ENCODE peak calls at places on chromosomes 13 and 19, in nine cellular contexts. One of them, this sample, is unnamed.

GRCh38 chr19:53980553-53981407 is 10.7 kb upstream of the CACNG6 start:
- DNase-seq in stomach: no peak
- DNase-seq in GM12878: no peak
- DNase-seq in heart left ventricle: no peak
- DNase-seq in vagina: no peak
- DNase-seq in K562: peak; percentile 43
- DNase-seq in ovary: no peak
- DNase-seq in testis: peak; percentile 40
- DNase-seq in GM12891: no peak
- DNase-seq in this sample: peak; percentile 100

GRCh38 chr19:5128932-5129389 is 160.0 kb downstream of the KDM4B start:
- DNase-seq in GM12878: no peak
- DNase-seq in K562: no peak
- DNase-seq in vagina: no peak
- DNase-seq in GM12891: no peak
- DNase-seq in stomach: peak; percentile 57
- DNase-seq in ovary: peak; percentile 79
- DNase-seq in heart left ventricle: no peak
- DNase-seq in testis: peak; percentile 90
- DNase-seq in this sample: no peak

GRCh38 chr19:39310558-39311311 is 9.9 kb downstream of the LRFN1 start:
- DNase-seq in heart left ventricle: no peak
- DNase-seq in ovary: no peak
- DNase-seq in testis: no peak
- DNase-seq in vagina: no peak
- DNase-seq in K562: peak; percentile 90
- DNase-seq in GM12891: no peak
- DNase-seq in GM12878: no peak
- DNase-seq in stomach: no peak
- DNase-seq in this sample: no peak

GRCh38 chr13:29156136-29156535 is 336.0 kb downstream of the MTUS2 start:
- DNase-seq in testis: no peak
- DNase-seq in K562: no peak
- DNase-seq in ovary: no peak
- DNase-seq in GM12891: no peak
- DNase-seq in vagina: no peak
- DNase-seq in stomach: no peak
- DNase-seq in heart left ventricle: no peak
- DNase-seq in GM12878: no peak
- DNase-seq in this sample: no peak

GRCh38 chr13:110957931-110958330 is 43.1 kb upstream of the ANKRD10 start:
- DNase-seq in GM12878: no peak
- DNase-seq in testis: no peak
- DNase-seq in GM12891: no peak
- DNase-seq in vagina: no peak
- DNase-seq in heart left ventricle: no peak
- DNase-seq in ovary: no peak
- DNase-seq in K562: no peak
- DNase-seq in stomach: no peak
- DNase-seq in this sample: no peak

GRCh38 chr13:95880346-95880745 is 172.9 kb downstream of the UGGT2 start:
- DNase-seq in GM12891: no peak
- DNase-seq in vagina: no peak
- DNase-seq in GM12878: no peak
- DNase-seq in testis: no peak
- DNase-seq in ovary: no peak
- DNase-seq in heart left ventricle: no peak
- DNase-seq in stomach: no peak
- DNase-seq in K562: no peak
- DNase-seq in this sample: no peak

GRCh38 chr13:23778879-23779278 is 110.3 kb downstream of the MIPEP start:
- DNase-seq in ovary: no peak
- DNase-seq in vagina: no peak
- DNase-seq in GM12891: no peak
- DNase-seq in testis: no peak
- DNase-seq in GM12878: no peak
- DNase-seq in K562: no peak
- DNase-seq in stomach: no peak
- DNase-seq in heart left ventricle: no peak
- DNase-seq in this sample: no peak

GRCh38 chr13:109383683-109384082 is 402.7 kb downstream of the IRS2 start:
- DNase-seq in heart left ventricle: no peak
- DNase-seq in vagina: no peak
- DNase-seq in stomach: no peak
- DNase-seq in K562: no peak
- DNase-seq in ovary: no peak
- DNase-seq in testis: no peak
- DNase-seq in GM12878: no peak
- DNase-seq in GM12891: no peak
- DNase-seq in this sample: peak; percentile 70

GRCh38 chr13:98939552-98940306 is 38.1 kb downstream of the DOCK9 start:
- DNase-seq in heart left ventricle: no peak
- DNase-seq in vagina: no peak
- DNase-seq in K562: no peak
- DNase-seq in testis: peak; percentile 34
- DNase-seq in GM12878: no peak
- DNase-seq in stomach: no peak
- DNase-seq in ovary: peak; percentile 45
- DNase-seq in GM12891: no peak
- DNase-seq in this sample: no peak

GRCh38 chr13:99987180-99988047 is 5.8 kb downstream of the ZIC2 start:
- DNase-seq in ovary: no peak
- DNase-seq in GM12878: no peak
- DNase-seq in GM12891: no peak
- DNase-seq in heart left ventricle: no peak
- DNase-seq in stomach: no peak
- DNase-seq in K562: no peak
- DNase-seq in vagina: no peak
- DNase-seq in testis: no peak
- DNase-seq in this sample: no peak

GRCh38 chr19:43765109-43765876 is 10.5 kb upstream of the SMG9 start:
- DNase-seq in vagina: no peak
- DNase-seq in stomach: peak; percentile 57
- DNase-seq in GM12878: peak; percentile 95
- DNase-seq in ovary: peak; percentile 38
- DNase-seq in testis: no peak
- DNase-seq in GM12891: no peak
- DNase-seq in heart left ventricle: peak; percentile 77
- DNase-seq in K562: peak; percentile 37
- DNase-seq in this sample: peak; percentile 90

GRCh38 chr19:55552620-55553019 is 7.3 kb upstream of the SBK3 start:
- DNase-seq in vagina: no peak
- DNase-seq in testis: no peak
- DNase-seq in ovary: no peak
- DNase-seq in GM12891: no peak
- DNase-seq in stomach: no peak
- DNase-seq in heart left ventricle: no peak
- DNase-seq in K562: no peak
- DNase-seq in GM12878: no peak
- DNase-seq in this sample: no peak

GRCh38 chr19:53942001-53942786 is 20.5 kb upstream of the CACNG8 start:
- DNase-seq in stomach: no peak
- DNase-seq in GM12891: no peak
- DNase-seq in heart left ventricle: no peak
- DNase-seq in K562: peak; percentile 83
- DNase-seq in vagina: no peak
- DNase-seq in GM12878: no peak
- DNase-seq in testis: peak; percentile 86
- DNase-seq in ovary: no peak
- DNase-seq in this sample: peak; percentile 51

GRCh38 chr19:41691268-41691970 is 3.3 kb upstream of the CEACAM7 start:
- DNase-seq in vagina: peak; percentile 25
- DNase-seq in stomach: peak; percentile 45
- DNase-seq in K562: peak; percentile 64
- DNase-seq in heart left ventricle: no peak
- DNase-seq in GM12878: no peak
- DNase-seq in testis: no peak
- DNase-seq in GM12891: no peak
- DNase-seq in ovary: no peak
- DNase-seq in this sample: no peak

GRCh38 chr13:37109080-37109678 is 3.7 kb upstream of the CSNK1A1L start:
- DNase-seq in testis: no peak
- DNase-seq in stomach: no peak
- DNase-seq in vagina: no peak
- DNase-seq in ovary: no peak
- DNase-seq in GM12891: no peak
- DNase-seq in GM12878: no peak
- DNase-seq in K562: no peak
- DNase-seq in heart left ventricle: no peak
- DNase-seq in this sample: no peak

GRCh38 chr19:34404109-34404909 is at the start of gene PDCD2L:
- DNase-seq in heart left ventricle: peak; percentile 94
- DNase-seq in K562: peak; percentile 95
- DNase-seq in GM12891: peak; percentile 96
- DNase-seq in GM12878: peak; percentile 69
- DNase-seq in ovary: peak; percentile 90
- DNase-seq in testis: peak; percentile 96
- DNase-seq in stomach: peak; percentile 97
- DNase-seq in vagina: no peak
- DNase-seq in this sample: peak; percentile 98
- TF ChIP-seq POLR2A in heart left ventricle: no peak
- TF ChIP-seq POLR2A in K562: peak; percentile 90
- TF ChIP-seq POLR2A in GM12891: peak; percentile 75
- TF ChIP-seq POLR2A in GM12878: peak; percentile 93
- TF ChIP-seq POLR2A in ovary: peak; percentile 30
- TF ChIP-seq POLR2A in testis: no peak
- TF ChIP-seq POLR2A in stomach: no peak
- TF ChIP-seq POLR2A in vagina: no peak
- TF ChIP-seq POLR2A in this sample: peak; percentile 82

GRCh38 chr19:21398851-21399250 is 1.9 kb downstream of the ZNF493 start:
- DNase-seq in ovary: no peak
- DNase-seq in vagina: no peak
- DNase-seq in heart left ventricle: no peak
- DNase-seq in stomach: no peak
- DNase-seq in GM12878: no peak
- DNase-seq in testis: no peak
- DNase-seq in K562: no peak
- DNase-seq in GM12891: no peak
- DNase-seq in this sample: no peak

GRCh38 chr19:21402303-21402985 is 5.5 kb downstream of the ZNF493 start:
- DNase-seq in testis: no peak
- DNase-seq in GM12891: no peak
- DNase-seq in heart left ventricle: no peak
- DNase-seq in stomach: no peak
- DNase-seq in ovary: no peak
- DNase-seq in GM12878: no peak
- DNase-seq in K562: no peak
- DNase-seq in vagina: no peak
- DNase-seq in this sample: no peak

GRCh38 chr19:21396121-21396520 is 812 bp upstream of the ZNF493 start:
- DNase-seq in GM12878: no peak
- DNase-seq in stomach: no peak
- DNase-seq in K562: no peak
- DNase-seq in vagina: no peak
- DNase-seq in GM12891: no peak
- DNase-seq in testis: no peak
- DNase-seq in ovary: no peak
- DNase-seq in heart left ventricle: no peak
- DNase-seq in this sample: no peak

GRCh38 chr19:21396893-21397572 is at the start of gene ZNF493:
- DNase-seq in vagina: no peak
- DNase-seq in K562: peak; percentile 87
- DNase-seq in stomach: peak; percentile 96
- DNase-seq in testis: peak; percentile 98
- DNase-seq in GM12878: peak; percentile 86
- DNase-seq in ovary: peak; percentile 96
- DNase-seq in GM12891: peak; percentile 48
- DNase-seq in heart left ventricle: peak; percentile 95
- DNase-seq in this sample: peak; percentile 55
- TF ChIP-seq POLR2A in vagina: no peak
- TF ChIP-seq POLR2A in K562: peak; percentile 87
- TF ChIP-seq POLR2A in stomach: no peak
- TF ChIP-seq POLR2A in testis: no peak
- TF ChIP-seq POLR2A in GM12878: peak; percentile 92
- TF ChIP-seq POLR2A in ovary: peak; percentile 65
- TF ChIP-seq POLR2A in GM12891: peak; percentile 84
- TF ChIP-seq POLR2A in heart left ventricle: no peak
- TF ChIP-seq POLR2A in this sample: peak; percentile 45

GRCh38 chr19:12788025-12788681 is 3.1 kb upstream of the JUNB start:
- DNase-seq in K562: no peak
- DNase-seq in heart left ventricle: no peak
- DNase-seq in testis: no peak
- DNase-seq in stomach: no peak
- DNase-seq in ovary: no peak
- DNase-seq in vagina: no peak
- DNase-seq in GM12878: no peak
- DNase-seq in GM12891: no peak
- DNase-seq in this sample: no peak

GRCh38 chr19:12789098-12789903 is 2.0 kb upstream of the JUNB start:
- DNase-seq in vagina: no peak
- DNase-seq in stomach: no peak
- DNase-seq in ovary: no peak
- DNase-seq in GM12891: no peak
- DNase-seq in GM12878: no peak
- DNase-seq in testis: no peak
- DNase-seq in K562: no peak
- DNase-seq in heart left ventricle: no peak
- DNase-seq in this sample: no peak

GRCh38 chr19:12787458-12787857 is 3.8 kb upstream of the JUNB start:
- DNase-seq in GM12891: no peak
- DNase-seq in stomach: no peak
- DNase-seq in heart left ventricle: peak; percentile 12
- DNase-seq in vagina: no peak
- DNase-seq in testis: no peak
- DNase-seq in GM12878: no peak
- DNase-seq in K562: no peak
- DNase-seq in ovary: no peak
- DNase-seq in this sample: no peak

GRCh38 chr19:12789904-12790619 is 1.2 kb upstream of the JUNB start:
- DNase-seq in ovary: peak; percentile 98
- DNase-seq in GM12891: peak; percentile 89
- DNase-seq in GM12878: peak; percentile 86
- DNase-seq in stomach: peak; percentile 96
- DNase-seq in K562: peak; percentile 88
- DNase-seq in testis: peak; percentile 97
- DNase-seq in vagina: no peak
- DNase-seq in heart left ventricle: peak; percentile 99
- DNase-seq in this sample: peak; percentile 92

DNA sequence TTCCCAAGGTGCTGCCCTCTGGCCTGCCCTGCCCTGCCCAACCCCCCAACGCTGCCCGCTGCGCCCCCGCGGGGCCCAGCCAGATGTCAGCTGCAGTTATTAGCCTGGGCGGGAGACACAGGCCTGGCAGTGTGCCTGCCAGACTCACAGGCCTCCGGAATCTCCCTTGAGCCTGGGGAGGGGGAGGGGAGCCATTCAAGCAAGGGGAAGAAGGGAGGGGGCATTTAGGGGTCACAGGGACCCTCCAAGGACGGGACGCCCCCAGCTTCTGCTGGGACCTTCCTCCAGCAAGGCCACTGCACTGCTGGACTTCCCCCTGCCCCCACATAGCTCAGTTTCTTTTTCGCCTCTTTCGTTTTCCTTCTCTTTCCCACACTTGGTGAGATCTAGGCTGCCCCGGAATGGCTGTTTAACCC is 2.6 kb upstream of the JUNB start:
- DNase-seq in ovary: peak; percentile 86
- DNase-seq in GM12878: peak; percentile 84
- DNase-seq in stomach: peak; percentile 81
- DNase-seq in heart left ventricle: peak; percentile 94
- DNase-seq in K562: no peak
- DNase-seq in GM12891: no peak
- DNase-seq in testis: peak; percentile 88
- DNase-seq in vagina: no peak
- DNase-seq in this sample: no peak
- TF ChIP-seq POLR2A in ovary: no peak
- TF ChIP-seq POLR2A in GM12878: peak; percentile 66
- TF ChIP-seq POLR2A in stomach: no peak
- TF ChIP-seq POLR2A in heart left ventricle: no peak
- TF ChIP-seq POLR2A in K562: no peak
- TF ChIP-seq POLR2A in GM12891: peak; percentile 9
- TF ChIP-seq POLR2A in testis: no peak
- TF ChIP-seq POLR2A in vagina: no peak
- TF ChIP-seq POLR2A in this sample: peak; percentile 24

GRCh38 chr13:33262069-33262487 is 23.5 kb downstream of the STARD13 start:
- DNase-seq in vagina: no peak
- DNase-seq in stomach: no peak
- DNase-seq in ovary: no peak
- DNase-seq in testis: no peak
- DNase-seq in heart left ventricle: peak; percentile 46
- DNase-seq in K562: no peak
- DNase-seq in GM12878: no peak
- DNase-seq in GM12891: no peak
- DNase-seq in this sample: no peak
- TF ChIP-seq POLR2A in vagina: no peak
- TF ChIP-seq POLR2A in stomach: no peak
- TF ChIP-seq POLR2A in ovary: no peak
- TF ChIP-seq POLR2A in testis: no peak
- TF ChIP-seq POLR2A in heart left ventricle: no peak
- TF ChIP-seq POLR2A in K562: no peak
- TF ChIP-seq POLR2A in GM12878: no peak
- TF ChIP-seq POLR2A in GM12891: no peak
- TF ChIP-seq POLR2A in this sample: no peak